ENCODE peak calls at places on chromosome 15, in five cellular contexts. One of them, this sample, is unnamed.

GRCh38 chr15:82890338-82891024 is 62.0 kb downstream of the HOMER2 start:
- DNase-seq in mesenchymal stem cell: no peak
- DNase-seq in neuronal stem cell: no peak
- DNase-seq in IMR-90: peak; percentile 0
- DNase-seq in H1: peak; percentile 16
- DNase-seq in this sample: no peak

GRCh38 chr15:48703544-48703943 is 58.0 kb upstream of the FBN1 start:
- DNase-seq in H1: no peak
- DNase-seq in neuronal stem cell: no peak
- DNase-seq in IMR-90: peak; percentile 65
- DNase-seq in mesenchymal stem cell: no peak
- DNase-seq in this sample: peak; percentile 71

GRCh38 chr15:73941044-73941443 is 14.8 kb downstream of the LOXL1 start:
- DNase-seq in H1: no peak
- DNase-seq in mesenchymal stem cell: peak; percentile 82
- DNase-seq in neuronal stem cell: no peak
- DNase-seq in IMR-90: peak; percentile 97
- DNase-seq in this sample: no peak

GRCh38 chr15:31376511-31376910 is 49.9 kb downstream of the KLF13 start:
- DNase-seq in H1: no peak
- DNase-seq in mesenchymal stem cell: no peak
- DNase-seq in IMR-90: no peak
- DNase-seq in neuronal stem cell: no peak
- DNase-seq in this sample: no peak

GRCh38 chr15:38597221-38597800 is 32.7 kb upstream of the RASGRP1 start:
- DNase-seq in neuronal stem cell: no peak
- DNase-seq in H1: no peak
- DNase-seq in mesenchymal stem cell: no peak
- DNase-seq in IMR-90: no peak
- DNase-seq in this sample: no peak

GRCh38 chr15:20351448-20351961 is 190.1 kb downstream of the GOLGA6L6 start:
- DNase-seq in H1: no peak
- DNase-seq in mesenchymal stem cell: no peak
- DNase-seq in IMR-90: no peak
- DNase-seq in neuronal stem cell: no peak
- DNase-seq in this sample: no peak

GRCh38 chr15:91472316-91472756 is 372.3 kb downstream of the SV2B start:
- DNase-seq in H1: no peak
- DNase-seq in neuronal stem cell: no peak
- DNase-seq in IMR-90: peak; percentile 18
- DNase-seq in mesenchymal stem cell: no peak
- DNase-seq in this sample: no peak

GRCh38 chr15:48096813-48097212 is 24.0 kb upstream of the SLC24A5 start:
- DNase-seq in IMR-90: peak; percentile 88
- DNase-seq in H1: no peak
- DNase-seq in mesenchymal stem cell: peak; percentile 90
- DNase-seq in neuronal stem cell: no peak
- DNase-seq in this sample: peak; percentile 52

GRCh38 chr15:83155937-83156336 is 48.5 kb downstream of the TM6SF1 start:
- DNase-seq in IMR-90: no peak
- DNase-seq in H1: no peak
- DNase-seq in neuronal stem cell: no peak
- DNase-seq in mesenchymal stem cell: no peak
- DNase-seq in this sample: peak; percentile 1

GRCh38 chr15:66749841-66750575 is 48.0 kb downstream of the SMAD6 start:
- DNase-seq in H1: no peak
- DNase-seq in neuronal stem cell: no peak
- DNase-seq in mesenchymal stem cell: no peak
- DNase-seq in IMR-90: no peak
- DNase-seq in this sample: no peak
- H3K23ac ChIP-seq in H1: no peak overlapping the region
- H3K23ac ChIP-seq in neuronal stem cell: no peak overlapping the region
- H3K23ac ChIP-seq in mesenchymal stem cell: no peak overlapping the region
- H3K23ac ChIP-seq in IMR-90: peak overlapping the region; percentile 79
- H3K23ac ChIP-seq in this sample: no peak overlapping the region

GRCh38 chr15:95125803-95126202 is 894.4 kb downstream of the MCTP2 start:
- DNase-seq in mesenchymal stem cell: no peak
- DNase-seq in IMR-90: no peak
- DNase-seq in neuronal stem cell: no peak
- DNase-seq in H1: no peak
- DNase-seq in this sample: no peak
- H4K91ac ChIP-seq in mesenchymal stem cell: no peak overlapping the region
- H4K91ac ChIP-seq in IMR-90: no peak overlapping the region
- H4K91ac ChIP-seq in neuronal stem cell: no peak overlapping the region
- H4K91ac ChIP-seq in H1: no peak overlapping the region
- H4K91ac ChIP-seq in this sample: no peak overlapping the region

GRCh38 chr15:85785887-85786777 is 8.6 kb downstream of the KLHL25 start:
- DNase-seq in mesenchymal stem cell: peak; percentile 38
- DNase-seq in H1: no peak
- DNase-seq in neuronal stem cell: no peak
- DNase-seq in IMR-90: peak; percentile 58
- DNase-seq in this sample: no peak
- H3K23ac ChIP-seq in mesenchymal stem cell: no peak overlapping the region
- H3K23ac ChIP-seq in H1: no peak overlapping the region
- H3K23ac ChIP-seq in neuronal stem cell: no peak overlapping the region
- H3K23ac ChIP-seq in IMR-90: no peak overlapping the region
- H3K23ac ChIP-seq in this sample: no peak overlapping the region

GRCh38 chr15:88986949-88987589 is 73.9 kb upstream of the MFGE8 start:
- DNase-seq in neuronal stem cell: no peak
- DNase-seq in H1: peak; percentile 62
- DNase-seq in IMR-90: no peak
- DNase-seq in mesenchymal stem cell: no peak
- DNase-seq in this sample: no peak
- H4K91ac ChIP-seq in neuronal stem cell: peak overlapping the region; percentile 44
- H4K91ac ChIP-seq in H1: peak overlapping the region; percentile 96
- H4K91ac ChIP-seq in IMR-90: peak overlapping the region; percentile 100
- H4K91ac ChIP-seq in mesenchymal stem cell: no peak overlapping the region
- H4K91ac ChIP-seq in this sample: peak overlapping the region; percentile 56

DNA sequence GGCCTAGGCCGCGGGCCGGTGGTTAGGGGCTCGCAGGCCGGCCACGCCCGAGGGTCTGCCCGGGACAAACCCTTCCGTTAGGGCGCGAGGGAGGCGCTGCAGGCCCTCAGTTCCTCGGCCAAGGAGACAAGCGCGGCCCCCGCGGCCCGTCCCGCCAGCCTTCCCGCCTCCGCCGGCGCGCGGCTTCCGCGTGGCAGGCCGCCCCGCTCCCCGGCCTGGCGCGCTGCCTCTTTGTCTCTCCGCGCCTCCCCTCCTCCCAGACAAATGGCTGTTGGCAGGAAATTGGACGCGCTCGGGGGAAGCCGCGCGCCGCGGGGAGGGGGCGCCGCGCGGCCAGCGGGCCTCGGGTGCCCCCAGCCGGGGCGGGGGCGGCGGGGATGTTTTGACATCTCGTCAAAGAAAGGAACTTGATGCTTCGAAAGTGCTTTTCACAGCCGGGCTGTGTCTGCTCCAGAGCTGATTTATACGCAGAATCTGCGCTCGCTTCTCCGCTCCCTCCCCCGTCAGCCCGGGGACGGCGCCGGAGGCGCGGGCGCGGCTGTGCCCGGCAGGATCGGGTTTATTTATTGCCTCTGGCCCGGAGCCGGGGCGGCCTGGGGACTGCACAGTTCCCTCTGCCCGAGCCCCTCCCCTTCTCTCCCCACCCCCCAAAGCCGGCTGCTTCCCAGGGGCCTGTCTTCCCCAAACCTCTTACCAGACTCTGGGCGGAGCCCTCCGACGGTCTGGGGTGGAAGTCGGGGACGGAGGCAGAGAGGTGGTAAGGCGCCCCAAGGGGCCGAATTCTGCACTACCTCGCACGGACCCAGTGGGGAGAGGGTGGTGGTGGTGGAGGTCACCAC is 20.8 kb downstream of the SHF start:
- DNase-seq in IMR-90: peak; percentile 75
- DNase-seq in neuronal stem cell: peak; percentile 77
- DNase-seq in mesenchymal stem cell: peak; percentile 86
- DNase-seq in H1: peak; percentile 90
- DNase-seq in this sample: peak; percentile 54
- H3K23ac ChIP-seq in IMR-90: peak overlapping the region; percentile 12
- H3K23ac ChIP-seq in neuronal stem cell: peak overlapping the region; percentile 86
- H3K23ac ChIP-seq in mesenchymal stem cell: no peak overlapping the region
- H3K23ac ChIP-seq in H1: no peak overlapping the region
- H3K23ac ChIP-seq in this sample: no peak overlapping the region

GRCh38 chr15:88638626-88639372 is at the start of gene ISG20:
- DNase-seq in mesenchymal stem cell: peak; percentile 99
- DNase-seq in neuronal stem cell: peak; percentile 49
- DNase-seq in IMR-90: peak; percentile 99
- DNase-seq in H1: peak; percentile 86
- DNase-seq in this sample: peak; percentile 97
- H4K91ac ChIP-seq in mesenchymal stem cell: peak within 1 kb of the TSS; percentile 88
- H4K91ac ChIP-seq in neuronal stem cell: no peak within 1 kb of the TSS
- H4K91ac ChIP-seq in IMR-90: peak within 1 kb of the TSS; percentile 58
- H4K91ac ChIP-seq in H1: peak within 1 kb of the TSS; percentile 59
- H4K91ac ChIP-seq in this sample: peak within 1 kb of the TSS; percentile 50

GRCh38 chr15:76905013-76905839 is at the start of gene SCAPER:
- DNase-seq in H1: peak; percentile 95
- DNase-seq in neuronal stem cell: peak; percentile 90
- DNase-seq in mesenchymal stem cell: peak; percentile 83
- DNase-seq in IMR-90: peak; percentile 82
- DNase-seq in this sample: peak; percentile 91
- H3K23ac ChIP-seq in H1: no peak within 1 kb of the TSS
- H3K23ac ChIP-seq in neuronal stem cell: peak within 1 kb of the TSS; percentile 68
- H3K23ac ChIP-seq in mesenchymal stem cell: no peak within 1 kb of the TSS
- H3K23ac ChIP-seq in IMR-90: peak within 1 kb of the TSS; percentile 96
- H3K23ac ChIP-seq in this sample: no peak within 1 kb of the TSS

GRCh38 chr15:100337422-100338044 is 4.2 kb downstream of the ADAMTS17 start:
- DNase-seq in mesenchymal stem cell: no peak
- DNase-seq in IMR-90: no peak
- DNase-seq in neuronal stem cell: no peak
- DNase-seq in H1: no peak
- DNase-seq in this sample: no peak
- H4K91ac ChIP-seq in mesenchymal stem cell: no peak overlapping the region
- H4K91ac ChIP-seq in IMR-90: no peak overlapping the region
- H4K91ac ChIP-seq in neuronal stem cell: no peak overlapping the region
- H4K91ac ChIP-seq in H1: no peak overlapping the region
- H4K91ac ChIP-seq in this sample: no peak overlapping the region

DNA sequence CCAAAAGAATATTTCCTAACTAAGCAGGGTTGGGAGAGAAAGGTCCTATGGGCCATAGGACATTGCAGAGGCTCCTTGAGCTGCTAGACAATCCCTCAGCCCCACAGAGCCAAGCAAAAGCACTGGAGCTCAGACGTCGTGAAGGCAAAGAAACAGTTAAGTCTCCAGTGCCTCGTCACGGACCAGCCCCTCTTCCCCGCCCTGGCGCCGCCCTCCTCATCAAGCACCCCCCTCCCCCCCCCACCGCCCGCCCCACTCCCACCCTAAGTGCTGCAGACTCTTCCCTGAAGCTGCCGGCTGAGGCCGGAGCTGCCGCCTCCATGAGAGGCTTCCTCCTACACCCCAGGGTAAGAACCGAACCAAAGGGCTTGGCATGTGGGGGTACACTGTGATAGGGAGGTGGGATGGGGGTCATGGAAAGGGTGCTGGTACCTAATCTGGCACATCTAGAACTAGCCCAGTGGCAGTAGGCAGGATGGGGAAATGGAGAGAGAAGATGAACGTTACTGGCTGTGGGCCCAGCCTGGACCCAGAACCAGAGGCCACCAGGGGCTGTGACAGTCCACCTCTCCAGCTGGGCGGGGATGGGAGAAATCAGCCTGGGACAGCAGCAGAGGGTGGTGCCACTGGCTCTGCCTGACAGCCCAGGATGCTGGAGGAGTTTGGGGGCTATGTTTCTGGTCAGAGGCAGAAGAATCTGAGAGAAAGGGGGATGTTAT is at the start of gene MAP1A:
- DNase-seq in neuronal stem cell: no peak
- DNase-seq in IMR-90: peak; percentile 71
- DNase-seq in mesenchymal stem cell: peak; percentile 83
- DNase-seq in H1: peak; percentile 63
- DNase-seq in this sample: no peak
- H3K23ac ChIP-seq in neuronal stem cell: no peak within 1 kb of the TSS
- H3K23ac ChIP-seq in IMR-90: peak within 1 kb of the TSS; percentile 99
- H3K23ac ChIP-seq in mesenchymal stem cell: peak within 1 kb of the TSS; percentile 3
- H3K23ac ChIP-seq in H1: no peak within 1 kb of the TSS
- H3K23ac ChIP-seq in this sample: no peak within 1 kb of the TSS

DNA sequence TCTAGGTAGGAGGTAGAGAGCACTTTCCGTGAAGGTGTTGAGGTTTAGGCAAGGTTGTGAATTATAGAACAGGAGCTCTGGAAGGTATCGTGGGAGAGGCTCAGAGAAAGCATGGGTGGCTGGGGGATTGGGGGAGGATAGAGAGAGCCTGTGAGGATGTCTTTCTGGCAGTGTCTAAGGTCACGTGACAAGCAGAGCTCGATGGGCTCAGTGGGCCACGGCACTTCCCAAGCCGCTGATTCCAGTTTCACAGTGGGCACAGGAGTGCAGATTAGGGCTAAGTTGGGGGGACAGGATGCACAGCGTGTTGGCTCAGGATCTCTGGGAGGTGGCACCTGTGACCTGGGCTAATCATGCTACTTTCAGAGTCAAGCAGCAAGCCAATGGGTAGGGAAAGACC is 52.0 kb downstream of the CEMIP start:
- DNase-seq in mesenchymal stem cell: no peak
- DNase-seq in IMR-90: no peak
- DNase-seq in neuronal stem cell: no peak
- DNase-seq in H1: no peak
- DNase-seq in this sample: no peak
- H4K91ac ChIP-seq in mesenchymal stem cell: no peak overlapping the region
- H4K91ac ChIP-seq in IMR-90: no peak overlapping the region
- H4K91ac ChIP-seq in neuronal stem cell: no peak overlapping the region
- H4K91ac ChIP-seq in H1: peak overlapping the region; percentile 57
- H4K91ac ChIP-seq in this sample: no peak overlapping the region